ENCODE peak calls at places on chromosomes 11 and 22, in four cellular contexts. M is GM12878, A is HepG2, E is H1. V is an unnamed sample.

GRCh38 chr11:17525570-17525969 is 18.6 kb downstream of the USH1C start:
- DNase-seq in M (no peak), A (no peak), E (no peak), V (no peak)

GRCh38 chr22:49996532-49997220 is 15.9 kb downstream of the IL17REL start:
- DNase-seq in M (no peak), A (no peak), E (no peak), V (no peak)

GRCh38 chr11:12439615-12440014 is 62.2 kb downstream of the PARVA start:
- DNase-seq in M (no peak), A (no peak), E (no peak), V (peak; percentile 30)

GRCh38 chr11:70247710-70248072 is 22.8 kb upstream of the PPFIA1 start:
- DNase-seq in M (no peak), A (no peak), E (no peak), V (no peak)

GRCh38 chr11:87043894-87044293 is 6.2 kb downstream of the TMEM135 start:
- DNase-seq in M (no peak), A (no peak), E (no peak), V (no peak)

GRCh38 chr11:46710821-46711269 is 8.2 kb upstream of the F2 start:
- DNase-seq in M (no peak), A (no peak), E (no peak), V (no peak)

GRCh38 chr22:23381661-23382427 is 198.2 kb downstream of the IGLL1 start:
- DNase-seq in M (no peak), A (no peak), E (no peak), V (no peak)

GRCh38 chr22:26673485-26673884 is 16.1 kb downstream of the MIAT start:
- DNase-seq in M (no peak), A (no peak), E (no peak), V (no peak)

GRCh38 chr11:30348035-30348434 is 25.1 kb downstream of the ARL14EP start:
- DNase-seq in M (no peak), A (no peak), E (no peak), V (no peak)

GRCh38 chr22:42881982-42882656 is 25.0 kb upstream of the ARFGAP3 start:
- DNase-seq in M (no peak), A (no peak), E (no peak), V (no peak)

GRCh38 chr11:8239536-8240228 is 24.0 kb downstream of the LMO1 start:
- DNase-seq in M (no peak), A (no peak), E (no peak), V (no peak)

GRCh38 chr11:95705485-95706124 is 84.0 kb downstream of the FAM76B start:
- DNase-seq in M (no peak), A (peak; percentile 55), E (peak; percentile 62), V (peak; percentile 86)

DNA sequence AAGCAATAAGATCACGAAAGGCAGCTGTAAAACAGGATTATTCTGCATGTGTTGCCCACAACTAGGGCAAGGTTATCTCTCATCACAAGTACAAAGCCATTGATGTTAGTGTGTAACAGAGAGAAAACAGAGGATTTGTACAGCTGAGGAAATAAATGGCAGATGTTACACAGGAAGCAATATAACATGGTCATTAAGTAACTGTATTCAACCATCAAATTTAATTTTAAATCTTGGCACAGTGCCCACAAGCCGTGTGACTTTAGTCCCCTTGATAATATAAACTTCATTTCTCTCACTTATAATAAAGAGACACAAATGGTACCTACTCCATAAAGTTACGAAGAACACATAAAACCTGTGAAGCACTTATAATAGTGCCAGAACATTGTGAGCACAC is 17.3 kb downstream of the OR51E2 start:
- DNase-seq in M (no peak), A (no peak), E (no peak), V (no peak)
- TF ChIP-seq SUZ12 in M (no peak), A (no peak), E (no peak), V (no peak)

DNA sequence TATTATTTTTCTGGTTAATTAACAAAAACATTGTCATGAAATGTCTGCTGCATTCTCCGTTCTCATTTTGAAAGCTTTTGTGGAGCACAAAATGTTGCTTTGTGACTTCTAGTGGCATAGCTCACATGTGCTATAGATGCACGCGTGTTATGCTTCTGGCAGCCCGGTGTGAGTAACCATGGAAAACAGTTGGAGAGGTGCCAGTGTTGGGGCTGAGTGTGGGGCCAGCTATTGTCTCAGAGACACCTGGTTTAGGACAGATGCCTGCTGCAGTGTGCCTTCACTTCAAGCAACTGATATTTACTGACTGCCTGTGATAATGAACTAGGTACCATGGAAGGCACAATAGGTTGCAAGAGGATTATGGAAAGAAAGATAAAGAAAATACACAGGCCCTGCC is 760.6 kb downstream of the NTM start:
- DNase-seq in M (no peak), A (no peak), E (no peak), V (no peak)
- TF ChIP-seq YY1 in M (no peak), A (no peak), E (no peak), V (no peak)

GRCh38 chr11:118205979-118206611 is 18.7 kb downstream of the JAML start:
- DNase-seq in M (no peak), A (no peak), E (no peak), V (no peak)

GRCh38 chr11:118200901-118201680 is 23.7 kb downstream of the JAML start:
- DNase-seq in M (no peak), A (no peak), E (no peak), V (no peak)

GRCh38 chr11:118201966-118202365 is 22.8 kb downstream of the JAML start:
- DNase-seq in M (no peak), A (no peak), E (no peak), V (no peak)

GRCh38 chr11:118200497-118200896 is 24.1 kb upstream of the SCN2B start:
- DNase-seq in M (no peak), A (no peak), E (no peak), V (no peak)

GRCh38 chr11:118202599-118203422 is 22.0 kb downstream of the JAML start:
- DNase-seq in M (no peak), A (peak; percentile 94), E (no peak), V (no peak)
- TF ChIP-seq SUZ12 in M (no peak), A (no peak), E (no peak), V (no peak)

DNA sequence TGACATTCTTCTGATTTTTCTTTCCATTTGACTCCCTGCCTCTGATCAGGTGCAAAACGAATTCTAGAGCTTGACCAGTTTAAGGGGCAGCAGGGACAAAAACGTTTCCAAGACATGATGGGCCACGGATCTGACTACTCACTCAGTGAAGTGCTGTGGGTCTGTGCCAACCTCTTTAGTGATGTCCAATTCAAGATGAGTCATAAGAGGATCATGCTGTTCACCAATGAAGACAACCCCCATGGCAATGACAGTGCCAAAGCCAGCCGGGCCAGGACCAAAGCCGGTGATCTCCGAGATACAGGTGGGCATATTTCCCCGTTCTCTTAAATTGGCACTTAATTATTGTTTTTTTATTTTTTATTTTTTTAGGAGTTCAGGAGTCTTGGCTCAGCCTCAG is 15.4 kb downstream of the XRCC6 start:
- DNase-seq in M (no peak), A (no peak), E (no peak), V (no peak)
- TF ChIP-seq YY1 in M (no peak), A (no peak), E (no peak), V (no peak)

GRCh38 chr11:1162498-1163311 is 5.0 kb downstream of the MUC5AC start:
- DNase-seq in M (no peak), A (no peak), E (no peak), V (no peak)
- TF ChIP-seq SUZ12 in M (no peak), A (no peak), E (no peak), V (no peak)

GRCh38 chr11:85800595-85801342 is 10.2 kb downstream of the SYTL2 start:
- DNase-seq in M (no peak), A (no peak), E (no peak), V (no peak)
- TF ChIP-seq YY1 in M (no peak), A (no peak), E (no peak), V (no peak)

GRCh38 chr11:83611616-83612015 is 325.4 kb upstream of the CCDC90B start:
- DNase-seq in M (no peak), A (no peak), E (no peak), V (no peak)

GRCh38 chr11:83608571-83608970 is 322.4 kb upstream of the CCDC90B start:
- DNase-seq in M (no peak), A (no peak), E (no peak), V (no peak)

GRCh38 chr11:83609181-83609580 is 323.0 kb upstream of the CCDC90B start:
- DNase-seq in M (no peak), A (no peak), E (no peak), V (no peak)

GRCh38 chr11:83612891-83613766 is 327.0 kb upstream of the CCDC90B start:
- DNase-seq in M (peak; percentile 74), A (no peak), E (no peak), V (no peak)

DNA sequence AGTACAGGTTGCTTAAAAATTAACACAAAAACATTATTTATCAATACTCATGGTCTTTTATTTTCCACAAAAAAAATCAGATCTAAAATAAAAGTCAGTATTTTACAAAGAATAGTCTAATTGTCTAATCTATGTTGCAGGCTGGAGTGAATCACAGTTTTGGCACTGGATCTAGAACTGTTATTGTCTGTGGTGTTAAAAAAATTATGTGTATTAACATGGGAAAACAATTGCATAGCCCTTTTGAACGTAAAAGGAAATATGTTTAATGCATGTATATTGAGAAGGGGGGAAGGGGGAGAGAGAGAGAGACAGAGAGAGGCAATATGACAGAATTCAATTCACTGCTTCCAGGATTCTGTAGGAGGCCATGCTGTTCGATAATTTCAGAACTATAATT is 324.8 kb upstream of the CCDC90B start:
- DNase-seq in M (no peak), A (no peak), E (no peak), V (no peak)
- TF ChIP-seq SUZ12 in M (no peak), A (no peak), E (no peak), V (no peak)